ENCODE peak calls at places on chromosomes 2 and 18, in five cellular contexts. W is MV-4-11, G is GM23248, N is occipital lobe, F is HTR-8/SVneo. E is an unnamed sample.
A peak's percentile ranks its signal among the peaks of the same experiment; 100 is the strongest.

GRCh38 chr18:23573020-23573419 is 13.3 kb downstream of the NPC1 start:
- DNase-seq in W (no peak), G (no peak), N (no peak), F (no peak), E (no peak)

GRCh38 chr18:59416818-59417217 is 57.8 kb upstream of the LMAN1 start:
- DNase-seq in W (no peak), G (peak; percentile 30), N (no peak), F (no peak), E (no peak)

GRCh38 chr2:70248810-70249438 is 496 bp upstream of the TIA1 start:
- DNase-seq in W (no peak), G (no peak), N (peak; percentile 89), F (no peak), E (peak; percentile 86)

GRCh38 chr2:88159955-88160415 is 10.2 kb upstream of the THNSL2 start:
- DNase-seq in W (peak; percentile 62), G (peak; percentile 82), N (peak; percentile 43), F (peak; percentile 77), E (peak; percentile 74)

GRCh38 chr2:176491172-176491904 is 222.1 kb downstream of the MTX2 start:
- DNase-seq in W (peak; percentile 99), G (peak; percentile 98), N (peak; percentile 32), F (peak; percentile 89), E (no peak)

GRCh38 chr2:173119069-173119807 is 43.6 kb downstream of the MAP3K20 start:
- DNase-seq in W (no peak), G (no peak), N (no peak), F (no peak), E (no peak)

GRCh38 chr2:46780411-46780800 is 135.2 kb downstream of the MCFD2 start:
- DNase-seq in W (no peak), G (peak; percentile 56), N (no peak), F (no peak), E (no peak)

GRCh38 chr18:55272510-55273243 is 313.4 kb upstream of the CCDC68 start:
- DNase-seq in W (no peak), G (peak; percentile 88), N (no peak), F (no peak), E (no peak)

GRCh38 chr18:61754039-61754583 is 138.7 kb downstream of the RNF152 start:
- DNase-seq in W (no peak), G (no peak), N (no peak), F (no peak), E (no peak)

GRCh38 chr2:48529189-48529588 is 765 bp upstream of the STON1 start:
- DNase-seq in W (no peak), G (peak; percentile 40), N (no peak), F (no peak), E (no peak)

GRCh38 chr2:130798472-130799221 is 38.1 kb upstream of the ARHGEF4 start:
- DNase-seq in W (no peak), G (peak; percentile 33), N (no peak), F (no peak), E (no peak)

GRCh38 chr2:24026233-24026632 is 16.3 kb downstream of the MFSD2B start:
- DNase-seq in W (no peak), G (no peak), N (no peak), F (no peak), E (no peak)